ENCODE peak calls at places on chromosomes 5 and 9, in five cellular contexts. One of them, this sample, is unnamed.

GRCh38 chr9:122338989-122339388 is 31.8 kb upstream of the PTGS1 start:
- DNase-seq in Karpas-422: no peak
- DNase-seq in OCI-LY7: no peak
- DNase-seq in CD8-positive, alpha-beta T cell: no peak
- DNase-seq in left ventricle myocardium inferior: no peak
- DNase-seq in this sample: no peak

GRCh38 chr9:110797611-110798010 is 129.0 kb downstream of the MUSK start:
- DNase-seq in Karpas-422: no peak
- DNase-seq in OCI-LY7: no peak
- DNase-seq in CD8-positive, alpha-beta T cell: no peak
- DNase-seq in left ventricle myocardium inferior: no peak
- DNase-seq in this sample: no peak

GRCh38 chr9:70614786-70615565 is 200.5 kb upstream of the KLF9 start:
- DNase-seq in Karpas-422: peak
- DNase-seq in OCI-LY7: no peak
- DNase-seq in CD8-positive, alpha-beta T cell: no peak
- DNase-seq in left ventricle myocardium inferior: no peak
- DNase-seq in this sample: no peak

GRCh38 chr5:123771715-123772114 is 259.7 kb downstream of the CSNK1G3 start:
- DNase-seq in Karpas-422: no peak
- DNase-seq in OCI-LY7: no peak
- DNase-seq in CD8-positive, alpha-beta T cell: no peak
- DNase-seq in left ventricle myocardium inferior: no peak
- DNase-seq in this sample: no peak

GRCh38 chr9:16309350-16310271 is 560.9 kb downstream of the BNC2 start:
- DNase-seq in Karpas-422: no peak
- DNase-seq in OCI-LY7: no peak
- DNase-seq in CD8-positive, alpha-beta T cell: no peak
- DNase-seq in left ventricle myocardium inferior: peak
- DNase-seq in this sample: no peak

GRCh38 chr5:58458851-58459275 is 1.0 kb downstream of the PLK2 start:
- DNase-seq in Karpas-422: no peak
- DNase-seq in OCI-LY7: no peak
- DNase-seq in CD8-positive, alpha-beta T cell: no peak
- DNase-seq in left ventricle myocardium inferior: no peak
- DNase-seq in this sample: no peak

GRCh38 chr5:143582869-143583268 is 179.4 kb upstream of the NR3C1 start:
- DNase-seq in Karpas-422: peak
- DNase-seq in OCI-LY7: peak
- DNase-seq in CD8-positive, alpha-beta T cell: no peak
- DNase-seq in left ventricle myocardium inferior: no peak
- DNase-seq in this sample: no peak

GRCh38 chr5:28344803-28345433 is 1306.5 kb upstream of the CDH9 start:
- DNase-seq in Karpas-422: peak
- DNase-seq in OCI-LY7: peak
- DNase-seq in CD8-positive, alpha-beta T cell: no peak
- DNase-seq in left ventricle myocardium inferior: no peak
- DNase-seq in this sample: no peak

GRCh38 chr9:78954286-78954685 is 617.5 kb upstream of the TLE4 start:
- DNase-seq in Karpas-422: no peak
- DNase-seq in OCI-LY7: no peak
- DNase-seq in CD8-positive, alpha-beta T cell: no peak
- DNase-seq in left ventricle myocardium inferior: no peak
- DNase-seq in this sample: no peak

GRCh38 chr5:154276932-154277331 is 86.4 kb downstream of the GALNT10 start:
- DNase-seq in Karpas-422: no peak
- DNase-seq in OCI-LY7: no peak
- DNase-seq in CD8-positive, alpha-beta T cell: no peak
- DNase-seq in left ventricle myocardium inferior: peak
- DNase-seq in this sample: no peak

GRCh38 chr5:56298329-56298962 is 65.3 kb upstream of the ANKRD55 start:
- DNase-seq in Karpas-422: no peak
- DNase-seq in OCI-LY7: no peak
- DNase-seq in CD8-positive, alpha-beta T cell: no peak
- DNase-seq in left ventricle myocardium inferior: no peak
- DNase-seq in this sample: no peak

GRCh38 chr5:119398713-119399492 is 43.1 kb downstream of the TNFAIP8 start:
- DNase-seq in Karpas-422: no peak
- DNase-seq in OCI-LY7: no peak
- DNase-seq in CD8-positive, alpha-beta T cell: no peak
- DNase-seq in left ventricle myocardium inferior: peak
- DNase-seq in this sample: no peak

GRCh38 chr9:22052376-22052945 is 43.4 kb upstream of the CDKN2B start:
- DNase-seq in Karpas-422: no peak
- DNase-seq in OCI-LY7: no peak
- DNase-seq in CD8-positive, alpha-beta T cell: no peak
- DNase-seq in left ventricle myocardium inferior: no peak
- DNase-seq in this sample: peak

GRCh38 chr5:65749221-65749844 is 27.3 kb downstream of the NLN start:
- DNase-seq in Karpas-422: no peak
- DNase-seq in OCI-LY7: no peak
- DNase-seq in CD8-positive, alpha-beta T cell: no peak
- DNase-seq in left ventricle myocardium inferior: no peak
- DNase-seq in this sample: no peak

GRCh38 chr9:72365525-72366256 is 683 bp upstream of the ZFAND5 start:
- DNase-seq in Karpas-422: peak
- DNase-seq in OCI-LY7: peak
- DNase-seq in CD8-positive, alpha-beta T cell: peak
- DNase-seq in left ventricle myocardium inferior: peak
- DNase-seq in this sample: peak

GRCh38 chr5:1779021-1779680 is 20.5 kb downstream of the MRPL36 start:
- DNase-seq in Karpas-422: no peak
- DNase-seq in OCI-LY7: no peak
- DNase-seq in CD8-positive, alpha-beta T cell: no peak
- DNase-seq in left ventricle myocardium inferior: no peak
- DNase-seq in this sample: no peak

GRCh38 chr5:136031713-136032112 is 2.9 kb downstream of the TGFBI start:
- DNase-seq in Karpas-422: no peak
- DNase-seq in OCI-LY7: no peak
- DNase-seq in CD8-positive, alpha-beta T cell: no peak
- DNase-seq in left ventricle myocardium inferior: no peak
- DNase-seq in this sample: no peak

GRCh38 chr5:11214851-11215250 is 453.8 kb upstream of the DAP start:
- DNase-seq in Karpas-422: no peak
- DNase-seq in OCI-LY7: no peak
- DNase-seq in CD8-positive, alpha-beta T cell: no peak
- DNase-seq in left ventricle myocardium inferior: no peak
- DNase-seq in this sample: no peak

GRCh38 chr9:80437825-80438224 is 866.1 kb downstream of the TLE4 start:
- DNase-seq in Karpas-422: no peak
- DNase-seq in OCI-LY7: no peak
- DNase-seq in CD8-positive, alpha-beta T cell: no peak
- DNase-seq in left ventricle myocardium inferior: no peak
- DNase-seq in this sample: no peak

GRCh38 chr9:70222354-70222753 is 36.4 kb upstream of the SMC5 start:
- DNase-seq in Karpas-422: no peak
- DNase-seq in OCI-LY7: no peak
- DNase-seq in CD8-positive, alpha-beta T cell: no peak
- DNase-seq in left ventricle myocardium inferior: no peak
- DNase-seq in this sample: no peak

GRCh38 chr9:15225564-15226126 is 81.4 kb downstream of the TTC39B start:
- DNase-seq in Karpas-422: no peak
- DNase-seq in OCI-LY7: no peak
- DNase-seq in CD8-positive, alpha-beta T cell: no peak
- DNase-seq in left ventricle myocardium inferior: no peak
- DNase-seq in this sample: no peak

DNA sequence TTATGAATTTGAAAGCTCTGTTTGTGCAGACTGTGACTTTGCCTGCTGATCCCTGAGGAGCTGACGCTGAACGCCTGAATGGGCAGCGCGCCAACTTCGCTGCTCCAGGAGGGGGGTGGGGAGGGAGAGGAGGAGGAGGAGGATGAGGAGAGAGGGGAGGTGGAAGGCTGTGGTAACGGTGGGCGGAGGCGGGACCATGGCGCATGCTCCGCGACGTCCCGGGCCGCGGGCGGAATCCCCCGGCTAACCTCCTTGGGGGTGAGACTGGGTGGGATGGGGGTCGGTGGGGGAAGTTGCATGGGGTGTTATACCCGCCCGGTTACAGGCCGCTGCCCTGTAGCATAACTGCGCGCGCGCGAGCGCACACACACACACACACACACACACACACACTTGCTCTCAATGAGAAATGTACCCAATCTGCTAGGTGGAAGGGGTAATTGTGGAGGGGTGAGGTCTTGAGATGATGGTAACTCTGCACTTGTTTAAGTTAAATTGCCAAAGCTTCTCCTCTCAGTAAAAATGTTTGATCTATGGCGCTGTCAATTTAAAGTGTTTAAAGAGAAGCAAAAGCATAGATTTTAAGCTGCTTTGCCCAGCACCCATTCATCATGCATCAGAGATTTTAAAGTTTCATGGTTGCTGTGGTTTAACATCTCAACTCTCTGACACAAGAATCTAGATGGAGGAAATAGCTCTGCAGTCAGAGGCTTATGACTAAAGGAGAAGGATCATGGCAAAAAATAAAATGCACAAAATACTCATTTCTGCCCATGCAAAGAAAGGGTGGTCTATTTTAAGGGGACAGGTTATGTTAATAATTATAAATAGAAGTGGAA is 76.6 kb upstream of the TBCA start:
- DNase-seq in Karpas-422: peak
- DNase-seq in OCI-LY7: no peak
- DNase-seq in CD8-positive, alpha-beta T cell: peak
- DNase-seq in left ventricle myocardium inferior: peak
- DNase-seq in this sample: no peak
- H3K4me3 ChIP-seq in Karpas-422: peak
- H3K4me3 ChIP-seq in OCI-LY7: no peak
- H3K4me3 ChIP-seq in CD8-positive, alpha-beta T cell: peak
- H3K4me3 ChIP-seq in left ventricle myocardium inferior: peak
- H3K4me3 ChIP-seq in this sample: peak

GRCh38 chr5:167851416-167851815 is 440.0 kb upstream of the WWC1 start:
- DNase-seq in Karpas-422: no peak
- DNase-seq in OCI-LY7: no peak
- DNase-seq in CD8-positive, alpha-beta T cell: no peak
- DNase-seq in left ventricle myocardium inferior: no peak
- DNase-seq in this sample: no peak

GRCh38 chr5:167849874-167850273 is 441.6 kb upstream of the WWC1 start:
- DNase-seq in Karpas-422: no peak
- DNase-seq in OCI-LY7: no peak
- DNase-seq in CD8-positive, alpha-beta T cell: no peak
- DNase-seq in left ventricle myocardium inferior: no peak
- DNase-seq in this sample: no peak

GRCh38 chr5:167853421-167853820 is 438.0 kb upstream of the WWC1 start:
- DNase-seq in Karpas-422: no peak
- DNase-seq in OCI-LY7: no peak
- DNase-seq in CD8-positive, alpha-beta T cell: no peak
- DNase-seq in left ventricle myocardium inferior: no peak
- DNase-seq in this sample: no peak

GRCh38 chr5:167852515-167852914 is 438.9 kb upstream of the WWC1 start:
- DNase-seq in Karpas-422: no peak
- DNase-seq in OCI-LY7: no peak
- DNase-seq in CD8-positive, alpha-beta T cell: no peak
- DNase-seq in left ventricle myocardium inferior: no peak
- DNase-seq in this sample: no peak

GRCh38 chr5:167850901-167851300 is 440.5 kb upstream of the WWC1 start:
- DNase-seq in Karpas-422: no peak
- DNase-seq in OCI-LY7: no peak
- DNase-seq in CD8-positive, alpha-beta T cell: no peak
- DNase-seq in left ventricle myocardium inferior: no peak
- DNase-seq in this sample: no peak
- H3K27ac ChIP-seq in Karpas-422: no peak
- H3K27ac ChIP-seq in OCI-LY7: no peak
- H3K27ac ChIP-seq in CD8-positive, alpha-beta T cell: no peak
- H3K27ac ChIP-seq in left ventricle myocardium inferior: no peak
- H3K27ac ChIP-seq in this sample: no peak

GRCh38 chr5:23013395-23013994 is 160.4 kb upstream of the CDH12 start:
- DNase-seq in Karpas-422: peak
- DNase-seq in OCI-LY7: no peak
- DNase-seq in CD8-positive, alpha-beta T cell: no peak
- DNase-seq in left ventricle myocardium inferior: no peak
- DNase-seq in this sample: no peak

GRCh38 chr5:23014817-23015216 is 161.7 kb upstream of the CDH12 start:
- DNase-seq in Karpas-422: no peak
- DNase-seq in OCI-LY7: no peak
- DNase-seq in CD8-positive, alpha-beta T cell: no peak
- DNase-seq in left ventricle myocardium inferior: no peak
- DNase-seq in this sample: no peak

GRCh38 chr5:23007762-23008161 is 154.6 kb upstream of the CDH12 start:
- DNase-seq in Karpas-422: no peak
- DNase-seq in OCI-LY7: no peak
- DNase-seq in CD8-positive, alpha-beta T cell: no peak
- DNase-seq in left ventricle myocardium inferior: no peak
- DNase-seq in this sample: no peak

GRCh38 chr5:23014251-23014650 is 161.1 kb upstream of the CDH12 start:
- DNase-seq in Karpas-422: no peak
- DNase-seq in OCI-LY7: no peak
- DNase-seq in CD8-positive, alpha-beta T cell: no peak
- DNase-seq in left ventricle myocardium inferior: no peak
- DNase-seq in this sample: no peak

DNA sequence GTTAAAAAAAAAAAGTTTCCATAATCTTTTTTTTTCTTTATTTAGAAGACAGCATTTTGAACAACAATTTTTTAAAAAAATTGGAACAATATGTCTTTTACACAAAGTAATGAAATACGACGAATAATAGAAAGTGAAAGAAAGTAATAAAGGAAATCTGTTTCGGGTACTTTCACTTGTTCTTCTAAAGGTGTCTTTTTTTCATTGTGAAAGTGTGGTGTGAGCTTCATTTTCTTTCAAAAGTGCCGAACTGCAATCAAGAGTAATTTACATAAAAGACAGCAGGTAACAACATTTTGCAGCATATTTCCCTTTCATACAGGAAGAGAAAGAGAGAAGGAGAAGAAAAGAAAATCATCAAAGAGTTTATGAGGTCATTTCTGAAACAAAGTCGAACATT is 159.7 kb upstream of the CDH12 start:
- DNase-seq in Karpas-422: peak
- DNase-seq in OCI-LY7: no peak
- DNase-seq in CD8-positive, alpha-beta T cell: no peak
- DNase-seq in left ventricle myocardium inferior: no peak
- DNase-seq in this sample: no peak
- H3K4me3 ChIP-seq in Karpas-422: peak
- H3K4me3 ChIP-seq in OCI-LY7: peak
- H3K4me3 ChIP-seq in CD8-positive, alpha-beta T cell: peak
- H3K4me3 ChIP-seq in left ventricle myocardium inferior: peak
- H3K4me3 ChIP-seq in this sample: no peak

GRCh38 chr5:18333841-18334240 is 699.6 kb downstream of the TAF11L14 start:
- DNase-seq in Karpas-422: no peak
- DNase-seq in OCI-LY7: no peak
- DNase-seq in CD8-positive, alpha-beta T cell: no peak
- DNase-seq in left ventricle myocardium inferior: no peak
- DNase-seq in this sample: no peak

GRCh38 chr5:18334949-18335348 is 700.7 kb downstream of the TAF11L14 start:
- DNase-seq in Karpas-422: no peak
- DNase-seq in OCI-LY7: no peak
- DNase-seq in CD8-positive, alpha-beta T cell: no peak
- DNase-seq in left ventricle myocardium inferior: no peak
- DNase-seq in this sample: no peak

GRCh38 chr5:18325431-18325830 is 691.2 kb downstream of the TAF11L14 start:
- DNase-seq in Karpas-422: no peak
- DNase-seq in OCI-LY7: no peak
- DNase-seq in CD8-positive, alpha-beta T cell: no peak
- DNase-seq in left ventricle myocardium inferior: no peak
- DNase-seq in this sample: no peak

DNA sequence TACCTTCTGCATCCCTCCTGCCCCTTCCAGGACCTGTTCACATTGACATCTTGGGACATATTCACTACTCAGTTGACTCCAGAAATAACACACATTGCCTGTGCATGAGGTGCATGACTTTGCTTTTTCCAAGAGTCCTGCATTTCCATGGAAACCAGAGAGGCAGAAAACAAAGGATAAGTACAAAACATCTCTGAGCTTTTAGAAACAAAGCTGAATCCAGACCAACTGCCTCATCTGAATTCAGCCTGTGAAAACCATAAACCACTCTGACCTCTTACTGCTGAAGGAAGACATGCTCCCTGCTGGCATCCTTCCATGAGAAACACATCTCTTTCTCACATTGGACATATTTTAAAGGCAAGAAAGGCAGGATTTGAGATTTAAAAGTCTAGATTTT is 695.1 kb downstream of the TAF11L14 start:
- DNase-seq in Karpas-422: no peak
- DNase-seq in OCI-LY7: no peak
- DNase-seq in CD8-positive, alpha-beta T cell: no peak
- DNase-seq in left ventricle myocardium inferior: no peak
- DNase-seq in this sample: no peak
- H3K27ac ChIP-seq in Karpas-422: no peak
- H3K27ac ChIP-seq in OCI-LY7: no peak
- H3K27ac ChIP-seq in CD8-positive, alpha-beta T cell: no peak
- H3K27ac ChIP-seq in left ventricle myocardium inferior: no peak
- H3K27ac ChIP-seq in this sample: no peak